ENCODE peak calls at places on chromosomes 6 and 20, in four cellular contexts. One of them, this sample, is unnamed. For H3K9me3, the result is how much of the 10 kb centered on the place peaks cover.

GRCh38 chr6:153074761-153075160 is 56.3 kb downstream of the RGS17 start:
- DNase-seq in hepatocyte: no peak
- DNase-seq in tibial artery: no peak
- DNase-seq in mucosa of descending colon: no peak
- DNase-seq in this sample: no peak

GRCh38 chr6:105849741-105850140 is 236.4 kb upstream of the PRDM1 start:
- DNase-seq in hepatocyte: no peak
- DNase-seq in tibial artery: no peak
- DNase-seq in mucosa of descending colon: no peak
- DNase-seq in this sample: no peak

GRCh38 chr20:18588554-18589043 is 745 bp downstream of the DTD1 start:
- DNase-seq in hepatocyte: no peak
- DNase-seq in tibial artery: no peak
- DNase-seq in mucosa of descending colon: no peak
- DNase-seq in this sample: no peak

GRCh38 chr6:45002390-45002789 is 325.7 kb upstream of the RUNX2 start:
- DNase-seq in hepatocyte: no peak
- DNase-seq in tibial artery: no peak
- DNase-seq in mucosa of descending colon: no peak
- DNase-seq in this sample: no peak

GRCh38 chr6:25173951-25174474 is 105.2 kb upstream of the CARMIL1 start:
- DNase-seq in hepatocyte: peak
- DNase-seq in tibial artery: no peak
- DNase-seq in mucosa of descending colon: no peak
- DNase-seq in this sample: no peak

GRCh38 chr6:30200551-30201281 is 12.5 kb downstream of the TRIM26 start:
- DNase-seq in hepatocyte: no peak
- DNase-seq in tibial artery: no peak
- DNase-seq in mucosa of descending colon: no peak
- DNase-seq in this sample: no peak

GRCh38 chr20:17969884-17970409 is 1.1 kb downstream of the MGME1 start:
- DNase-seq in hepatocyte: peak
- DNase-seq in tibial artery: peak
- DNase-seq in mucosa of descending colon: no peak
- DNase-seq in this sample: no peak

GRCh38 chr20:48106428-48106827 is 321.1 kb upstream of the SULF2 start:
- DNase-seq in hepatocyte: no peak
- DNase-seq in tibial artery: no peak
- DNase-seq in mucosa of descending colon: no peak
- DNase-seq in this sample: no peak

GRCh38 chr6:134405386-134406087 is 87.6 kb upstream of the SGK1 start:
- DNase-seq in hepatocyte: no peak
- DNase-seq in tibial artery: no peak
- DNase-seq in mucosa of descending colon: no peak
- DNase-seq in this sample: no peak

GRCh38 chr6:257031-257725 is 35.1 kb upstream of the DUSP22 start:
- DNase-seq in hepatocyte: no peak
- DNase-seq in tibial artery: no peak
- DNase-seq in mucosa of descending colon: no peak
- DNase-seq in this sample: no peak

GRCh38 chr20:58602124-58602523 is 49.0 kb upstream of the STX16 start:
- DNase-seq in hepatocyte: no peak
- DNase-seq in tibial artery: no peak
- DNase-seq in mucosa of descending colon: no peak
- DNase-seq in this sample: no peak

GRCh38 chr6:46329568-46329967 is 158.8 kb upstream of the ENPP5 start:
- DNase-seq in hepatocyte: no peak
- DNase-seq in tibial artery: no peak
- DNase-seq in mucosa of descending colon: no peak
- DNase-seq in this sample: no peak

GRCh38 chr6:55379486-55379885 is 52.2 kb downstream of the GFRAL start:
- DNase-seq in hepatocyte: no peak
- DNase-seq in tibial artery: no peak
- DNase-seq in mucosa of descending colon: no peak
- DNase-seq in this sample: no peak

GRCh38 chr6:165098165-165098564 is 211.2 kb downstream of the C6orf118 start:
- DNase-seq in hepatocyte: no peak
- DNase-seq in tibial artery: no peak
- DNase-seq in mucosa of descending colon: no peak
- DNase-seq in this sample: no peak

GRCh38 chr6:39821014-39821738 is 29.0 kb downstream of the DAAM2 start:
- DNase-seq in hepatocyte: no peak
- DNase-seq in tibial artery: no peak
- DNase-seq in mucosa of descending colon: no peak
- DNase-seq in this sample: no peak

GRCh38 chr20:35954907-35955251 is 577 bp upstream of the SCAND1 start:
- DNase-seq in hepatocyte: no peak
- DNase-seq in tibial artery: no peak
- DNase-seq in mucosa of descending colon: no peak
- DNase-seq in this sample: no peak

GRCh38 chr6:32151885-32152311 is at the start of gene PRRT1:
- DNase-seq in hepatocyte: no peak
- DNase-seq in tibial artery: no peak
- DNase-seq in mucosa of descending colon: no peak
- DNase-seq in this sample: no peak

GRCh38 chr20:20226554-20226953 is 141.3 kb upstream of the INSM1 start:
- DNase-seq in hepatocyte: no peak
- DNase-seq in tibial artery: no peak
- DNase-seq in mucosa of descending colon: no peak
- DNase-seq in this sample: no peak

GRCh38 chr6:53982361-53983050 is 128.7 kb upstream of the MLIP start:
- DNase-seq in hepatocyte: no peak
- DNase-seq in tibial artery: no peak
- DNase-seq in mucosa of descending colon: no peak
- DNase-seq in this sample: no peak

GRCh38 chr20:49747707-49748524 is 34.2 kb upstream of the B4GALT5 start:
- DNase-seq in hepatocyte: peak
- DNase-seq in tibial artery: peak
- DNase-seq in mucosa of descending colon: peak
- DNase-seq in this sample: no peak

GRCh38 chr6:87199787-87200186 is 44.4 kb downstream of the ZNF292 start:
- DNase-seq in hepatocyte: no peak
- DNase-seq in tibial artery: no peak
- DNase-seq in mucosa of descending colon: no peak
- DNase-seq in this sample: no peak

GRCh38 chr20:21027569-21027968 is 78.6 kb downstream of the LINC00237 start:
- DNase-seq in hepatocyte: peak
- DNase-seq in tibial artery: no peak
- DNase-seq in mucosa of descending colon: no peak
- DNase-seq in this sample: no peak

GRCh38 chr20:47508228-47508752 is 6.6 kb downstream of the NCOA3 start:
- DNase-seq in hepatocyte: no peak
- DNase-seq in tibial artery: no peak
- DNase-seq in mucosa of descending colon: no peak
- DNase-seq in this sample: no peak

GRCh38 chr6:7106752-7107577 is 796 bp upstream of the RREB1 start:
- DNase-seq in hepatocyte: peak
- DNase-seq in tibial artery: peak
- DNase-seq in mucosa of descending colon: peak
- DNase-seq in this sample: peak

GRCh38 chr20:14404515-14404914 is 67.1 kb upstream of the FLRT3 start:
- DNase-seq in hepatocyte: no peak
- DNase-seq in tibial artery: no peak
- DNase-seq in mucosa of descending colon: no peak
- DNase-seq in this sample: no peak

GRCh38 chr20:38162149-38162548 is 2.9 kb downstream of the TGM2 start:
- DNase-seq in hepatocyte: no peak
- DNase-seq in tibial artery: no peak
- DNase-seq in mucosa of descending colon: no peak
- DNase-seq in this sample: no peak

GRCh38 chr6:169101036-169101805 is 152.4 kb downstream of the THBS2 start:
- DNase-seq in hepatocyte: no peak
- DNase-seq in tibial artery: no peak
- DNase-seq in mucosa of descending colon: no peak
- DNase-seq in this sample: no peak

GRCh38 chr6:104633125-104633524 is 226.6 kb downstream of the HACE1 start:
- DNase-seq in hepatocyte: no peak
- DNase-seq in tibial artery: no peak
- DNase-seq in mucosa of descending colon: no peak
- DNase-seq in this sample: no peak

GRCh38 chr20:48224531-48224930 is 439.2 kb upstream of the SULF2 start:
- DNase-seq in hepatocyte: no peak
- DNase-seq in tibial artery: no peak
- DNase-seq in mucosa of descending colon: no peak
- DNase-seq in this sample: no peak

GRCh38 chr6:15855311-15855710 is 192.5 kb upstream of the DTNBP1 start:
- DNase-seq in hepatocyte: no peak
- DNase-seq in tibial artery: no peak
- DNase-seq in mucosa of descending colon: no peak
- DNase-seq in this sample: no peak

GRCh38 chr6:117761610-117762009 is 86.3 kb downstream of the NUS1 start:
- DNase-seq in hepatocyte: no peak
- DNase-seq in tibial artery: no peak
- DNase-seq in mucosa of descending colon: no peak
- DNase-seq in this sample: no peak
- H3K9me3 ChIP-seq in hepatocyte: under half
- H3K9me3 ChIP-seq in tibial artery: under half
- H3K9me3 ChIP-seq in mucosa of descending colon: under half
- H3K9me3 ChIP-seq in this sample: under half

DNA sequence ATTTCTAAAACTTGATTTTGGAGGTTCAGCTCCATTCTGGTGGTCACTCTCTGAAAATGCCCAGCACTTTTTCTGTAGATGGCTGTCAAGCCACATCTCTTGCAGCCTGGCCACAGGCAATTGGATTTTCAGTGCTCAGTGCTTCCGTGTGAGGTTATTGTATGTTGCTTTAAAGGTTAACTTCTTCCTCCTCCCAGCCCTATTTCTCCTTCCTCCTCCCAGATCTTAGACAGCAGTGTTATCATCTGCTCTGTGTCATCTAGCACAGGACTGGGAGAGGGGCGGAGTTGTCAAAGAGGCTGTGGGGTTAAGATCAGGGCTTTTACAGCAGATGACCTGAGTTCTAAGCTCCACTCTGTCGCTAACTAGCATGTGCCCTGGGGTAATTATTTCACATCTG is 129.0 kb downstream of the PHACTR3 start:
- DNase-seq in hepatocyte: no peak
- DNase-seq in tibial artery: no peak
- DNase-seq in mucosa of descending colon: no peak
- DNase-seq in this sample: no peak
- H3K9me3 ChIP-seq in hepatocyte: under half
- H3K9me3 ChIP-seq in tibial artery: under half
- H3K9me3 ChIP-seq in mucosa of descending colon: under half
- H3K9me3 ChIP-seq in this sample: under half

GRCh38 chr6:137086031-137086430 is 41.3 kb upstream of the IL20RA start:
- DNase-seq in hepatocyte: no peak
- DNase-seq in tibial artery: no peak
- DNase-seq in mucosa of descending colon: no peak
- DNase-seq in this sample: no peak

GRCh38 chr6:137087902-137088301 is 43.1 kb upstream of the IL20RA start:
- DNase-seq in hepatocyte: no peak
- DNase-seq in tibial artery: no peak
- DNase-seq in mucosa of descending colon: no peak
- DNase-seq in this sample: no peak

GRCh38 chr6:137092018-137092417 is 47.3 kb upstream of the IL20RA start:
- DNase-seq in hepatocyte: no peak
- DNase-seq in tibial artery: no peak
- DNase-seq in mucosa of descending colon: no peak
- DNase-seq in this sample: no peak

GRCh38 chr6:137093183-137094069 is 48.7 kb upstream of the IL20RA start:
- DNase-seq in hepatocyte: no peak
- DNase-seq in tibial artery: no peak
- DNase-seq in mucosa of descending colon: no peak
- DNase-seq in this sample: no peak

DNA sequence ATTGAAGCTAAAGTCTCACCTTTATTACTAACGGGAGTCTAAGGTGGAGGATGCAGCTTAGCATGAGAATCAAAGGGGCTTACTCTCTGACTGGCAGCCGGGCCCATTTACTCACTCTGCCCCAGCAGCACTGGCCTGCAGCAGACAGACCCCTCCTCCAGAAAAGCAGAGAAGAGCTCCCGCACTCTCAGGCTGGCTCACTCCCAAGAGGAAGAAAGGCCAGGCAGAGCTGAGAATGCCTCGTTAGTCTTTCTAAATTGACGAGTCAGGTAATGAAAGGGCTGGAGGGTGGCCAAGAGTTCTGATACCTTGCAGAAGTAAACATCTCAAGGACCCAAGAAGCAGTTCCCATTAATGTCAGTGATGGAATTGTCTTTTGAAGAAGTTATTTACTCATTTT is 44.5 kb upstream of the IL20RA start:
- DNase-seq in hepatocyte: no peak
- DNase-seq in tibial artery: no peak
- DNase-seq in mucosa of descending colon: no peak
- DNase-seq in this sample: no peak
- H3K9me3 ChIP-seq in hepatocyte: under half
- H3K9me3 ChIP-seq in tibial artery: under half
- H3K9me3 ChIP-seq in mucosa of descending colon: under half
- H3K9me3 ChIP-seq in this sample: under half

GRCh38 chr6:79609225-79609595 is 21.9 kb upstream of the SH3BGRL2 start:
- DNase-seq in hepatocyte: no peak
- DNase-seq in tibial artery: no peak
- DNase-seq in mucosa of descending colon: no peak
- DNase-seq in this sample: no peak

GRCh38 chr6:79610301-79611009 is 20.7 kb upstream of the SH3BGRL2 start:
- DNase-seq in hepatocyte: no peak
- DNase-seq in tibial artery: no peak
- DNase-seq in mucosa of descending colon: no peak
- DNase-seq in this sample: no peak

GRCh38 chr6:79607000-79607399 is 24.1 kb upstream of the SH3BGRL2 start:
- DNase-seq in hepatocyte: no peak
- DNase-seq in tibial artery: no peak
- DNase-seq in mucosa of descending colon: no peak
- DNase-seq in this sample: no peak

GRCh38 chr6:79605968-79606764 is 25.0 kb upstream of the SH3BGRL2 start:
- DNase-seq in hepatocyte: no peak
- DNase-seq in tibial artery: no peak
- DNase-seq in mucosa of descending colon: no peak
- DNase-seq in this sample: no peak

DNA sequence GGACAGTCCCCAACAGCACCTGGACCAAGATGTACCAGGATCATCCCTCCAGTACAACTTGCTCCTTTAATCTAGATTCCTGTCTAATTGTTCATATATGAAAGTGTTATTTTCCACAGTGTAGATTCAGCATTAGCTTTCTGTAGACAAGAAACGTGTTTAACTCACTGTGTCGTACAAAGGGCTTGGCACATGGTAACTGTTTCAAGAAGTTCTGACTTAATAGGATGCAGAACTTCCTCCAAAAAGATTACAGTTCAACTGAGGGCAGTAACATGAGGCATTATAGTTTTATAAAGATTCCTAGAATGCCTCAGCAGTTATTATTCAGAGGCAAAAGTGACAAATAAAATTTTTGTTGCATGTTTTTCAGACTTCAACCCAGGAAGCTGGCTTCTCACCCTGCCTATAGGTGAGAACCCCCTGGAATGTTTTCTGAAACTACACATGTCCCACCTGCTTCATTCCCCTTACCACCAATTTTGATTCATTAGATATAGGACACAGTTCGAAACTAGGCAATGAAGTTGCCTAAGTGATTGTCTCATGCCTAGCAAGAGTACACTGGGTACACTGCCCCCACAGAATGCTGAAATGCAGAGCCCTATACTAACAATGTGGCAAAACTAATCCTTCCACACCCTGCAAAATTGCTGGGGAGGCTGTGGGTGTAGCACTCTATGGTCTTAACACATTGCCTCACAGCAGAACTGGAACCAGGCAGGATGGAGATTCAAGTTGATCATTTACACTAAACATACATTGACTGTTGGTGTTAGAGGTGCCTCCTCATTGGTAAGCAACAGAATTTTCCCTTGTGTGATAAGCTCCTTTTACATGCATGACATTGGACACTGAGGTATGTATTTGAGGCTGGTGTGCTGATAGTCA is 22.6 kb upstream of the SH3BGRL2 start:
- DNase-seq in hepatocyte: peak
- DNase-seq in tibial artery: no peak
- DNase-seq in mucosa of descending colon: no peak
- DNase-seq in this sample: no peak
- H3K9me3 ChIP-seq in hepatocyte: under half
- H3K9me3 ChIP-seq in tibial artery: under half
- H3K9me3 ChIP-seq in mucosa of descending colon: under half
- H3K9me3 ChIP-seq in this sample: under half